ENCODE peak calls at places on chromosomes 16 and 17, in nine cellular contexts. R, G, T, B, I, A, C, D and K are unnamed samples.

GRCh38 chr16:88539652-88540345 is 30.4 kb upstream of the ZC3H18 start:
- DNase-seq in I (no peak), R (no peak), C (no peak), D (no peak), G (no peak), T (no peak), B (no peak), A (no peak), K (no peak)

GRCh38 chr16:66255647-66256046 is 110.8 kb upstream of the CDH5 start:
- DNase-seq in D (no peak), T (no peak), A (no peak), I (no peak), B (no peak), C (no peak), G (no peak), R (no peak), K (no peak)

GRCh38 chr16:80407265-80407987 is 133.4 kb upstream of the DYNLRB2 start:
- DNase-seq in T (no peak), G (no peak), B (no peak), D (no peak), I (no peak), C (no peak), R (no peak), A (no peak), K (no peak)

GRCh38 chr16:78489072-78489471 is 389.6 kb downstream of the WWOX start:
- DNase-seq in C (no peak), T (no peak), B (no peak), A (no peak), R (no peak), I (no peak), D (no peak), G (no peak), K (no peak)

GRCh38 chr17:62179525-62180161 is 114.6 kb upstream of the MED13 start:
- DNase-seq in B (no peak), A (peak), I (no peak), C (no peak), R (peak), G (no peak), D (no peak), T (no peak), K (no peak)

GRCh38 chr17:44102845-44103622 is 20.4 kb downstream of the HDAC5 start:
- DNase-seq in A (peak), C (peak), B (no peak), T (no peak), R (no peak), D (no peak), G (no peak), I (no peak), K (no peak)

GRCh38 chr16:795580-796229 is 4.8 kb downstream of the GNG13 start:
- DNase-seq in R (no peak), A (peak), T (no peak), I (no peak), B (no peak), D (no peak), G (no peak), C (no peak), K (no peak)

GRCh38 chr16:29849505-29849904 is 13.5 kb downstream of the CDIPT start:
- DNase-seq in D (no peak), I (no peak), G (no peak), A (no peak), B (no peak), R (no peak), T (no peak), C (no peak), K (no peak)

GRCh38 chr16:48081656-48082055 is 74.1 kb downstream of the ABCC12 start:
- DNase-seq in G (peak), T (no peak), D (no peak), A (peak), R (peak), B (no peak), I (no peak), C (no peak), K (no peak)

GRCh38 chr16:85759631-85760419 is 8.9 kb upstream of the C16orf74 start:
- DNase-seq in D (no peak), R (no peak), G (no peak), T (no peak), C (no peak), B (no peak), A (no peak), I (peak), K (peak)

GRCh38 chr17:20952183-20952582 is 90.6 kb downstream of the USP22 start:
- DNase-seq in R (no peak), T (no peak), G (no peak), B (no peak), D (no peak), A (no peak), C (no peak), I (no peak), K (no peak)

GRCh38 chr16:29745853-29746345 is at the start of gene C16orf54:
- DNase-seq in D (peak), G (no peak), I (peak), C (peak), R (no peak), A (no peak), T (peak), B (peak), K (peak)

GRCh38 chr17:55577687-55578086 is 66.4 kb upstream of the SMIM36 start:
- DNase-seq in D (no peak), G (peak), T (no peak), C (peak), A (no peak), B (no peak), I (peak), R (no peak), K (no peak)

GRCh38 chr16:48318630-48319029 is 66.6 kb downstream of the SIAH1 start:
- DNase-seq in R (no peak), T (no peak), B (no peak), D (no peak), A (no peak), C (no peak), I (peak), G (peak), K (peak)

GRCh38 chr16:56042416-56042815 is 148.9 kb upstream of the GNAO1 start:
- DNase-seq in A (no peak), T (no peak), C (no peak), B (no peak), D (no peak), G (no peak), I (no peak), R (no peak), K (no peak)

GRCh38 chr17:80429356-80430275 is 14.6 kb downstream of the ENDOV start:
- DNase-seq in I (no peak), R (no peak), T (no peak), D (no peak), G (no peak), B (no peak), A (no peak), C (peak), K (no peak)

GRCh38 chr17:69525920-69526841 is 111.7 kb downstream of the MAP2K6 start:
- DNase-seq in D (no peak), T (no peak), C (no peak), R (no peak), I (no peak), A (peak), G (peak), B (no peak), K (peak)

GRCh38 chr17:2849327-2849670 is 53.1 kb downstream of the RAP1GAP2 start:
- DNase-seq in G (no peak), R (no peak), B (no peak), D (no peak), T (no peak), I (no peak), A (no peak), C (no peak), K (no peak)

GRCh38 chr17:50763716-50764450 is 3.4 kb downstream of the ANKRD40CL start:
- DNase-seq in A (peak), B (no peak), I (no peak), R (no peak), C (no peak), D (no peak), T (no peak), G (no peak), K (no peak)

GRCh38 chr16:4769306-4769638 is 2.3 kb upstream of the ZNF500 start:
- DNase-seq in T (no peak), D (no peak), B (no peak), R (no peak), C (no peak), G (no peak), I (no peak), A (no peak), K (no peak)

GRCh38 chr16:61544165-61544564 is 492.1 kb downstream of the CDH8 start:
- DNase-seq in B (no peak), I (no peak), A (no peak), R (no peak), G (no peak), C (no peak), D (no peak), T (no peak), K (no peak)

GRCh38 chr17:42422958-42423712 is at the start of gene CAVIN1:
- DNase-seq in G (peak), D (no peak), T (no peak), C (peak), I (peak), A (peak), R (peak), B (no peak), K (no peak)

GRCh38 chr17:14205992-14206461 is 30.6 kb downstream of the CDRT15 start:
- DNase-seq in I (peak), G (no peak), B (peak), A (peak), D (peak), T (no peak), C (peak), R (no peak), K (no peak)

GRCh38 chr16:84197487-84198128 is 6.7 kb downstream of the ADAD2 start:
- DNase-seq in A (no peak), C (no peak), I (no peak), R (no peak), B (no peak), T (no peak), D (no peak), G (no peak), K (no peak)

GRCh38 chr16:252366-253337 is 18.0 kb downstream of the FAM234A start:
- DNase-seq in R (no peak), T (peak), I (peak), C (no peak), B (no peak), D (no peak), A (no peak), G (no peak), K (no peak)

GRCh38 chr17:55722742-55723487 is at the start of gene TMEM100:
- DNase-seq in A (no peak), G (peak), B (no peak), I (no peak), C (peak), R (peak), D (no peak), T (no peak), K (no peak)